ENCODE peak calls at places on chromosomes 2 and 18, in seven cellular contexts. T is activated gamma-delta T cell treated with Interleukin-2 at 50 U/mL for 16 hours; G is stimulated activated effector memory CD8-positive, alpha-beta T cell treated with anti-CD3 and anti-CD28 coated beads, Interleukin-12 subunit alpha, Interleukin-12 subunit beta, amount 100 ng/mL, for 72 hours; P is osteocyte; J is HT1080; I is AG08396; W is SW480. U is an unnamed sample.

GRCh38 chr2:120239488-120240287 is 13.0 kb upstream of the RALB start:
- DNase-seq in G (no peak), P (no peak), T (no peak), W (peak), J (peak), I (peak), U (peak)

GRCh38 chr18:69617888-69618287 is 217.2 kb downstream of the DOK6 start:
- DNase-seq in P (no peak), G (no peak), I (peak), J (peak), W (no peak), T (no peak), U (no peak)

GRCh38 chr2:239277401-239278085 is 123.3 kb downstream of the HDAC4 start:
- DNase-seq in G (no peak), W (no peak), I (no peak), T (no peak), J (no peak), P (no peak), U (no peak)

GRCh38 chr2:155908567-155908966 is 424.0 kb downstream of the NR4A2 start:
- DNase-seq in G (no peak), P (no peak), J (no peak), I (no peak), W (no peak), T (no peak), U (no peak)

GRCh38 chr2:174914894-174915760 is 90.1 kb downstream of the CHN1 start:
- DNase-seq in T (no peak), P (no peak), G (no peak), W (no peak), I (no peak), J (no peak), U (no peak)

GRCh38 chr2:43184339-43184895 is 42.0 kb downstream of the ZFP36L2 start:
- DNase-seq in J (peak), T (peak), W (peak), P (no peak), G (no peak), I (peak), U (no peak)

GRCh38 chr2:113831156-113831555 is 58.7 kb upstream of the ACTR3 start:
- DNase-seq in G (no peak), J (no peak), W (peak), T (no peak), I (no peak), P (no peak), U (no peak)

GRCh38 chr18:69906765-69907164 is 40.9 kb downstream of the CD226 start:
- DNase-seq in I (no peak), P (no peak), J (no peak), G (no peak), T (no peak), W (no peak), U (no peak)

U was measured in GM12865.